ENCODE peak calls at places on chromosomes 12 and 14, in eight cellular contexts. U is neural progenitor cell, L is astrocyte, N is mammary epithelial cell, Y is K562, F is GM23248, A is HCT116, C is keratinocyte. O is an unnamed sample.

GRCh38 chr14:104115131-104115600 is 23.2 kb upstream of the KIF26A start:
- DNase-seq in U (no peak), L (no peak), N (no peak), Y (no peak), F (no peak), A (no peak), C (no peak), O (no peak)

GRCh38 chr14:88248606-88249005 is 74.5 kb downstream of the KCNK10 start:
- DNase-seq in U (no peak), L (peak; percentile 10), N (no peak), Y (no peak), F (peak; percentile 7), A (no peak), C (no peak), O (no peak)

GRCh38 chr12:30753761-30754382 is 879 bp downstream of the CAPRIN2 start:
- DNase-seq in U (peak; percentile 2), L (peak; percentile 41), N (peak; percentile 35), Y (no peak), F (peak; percentile 62), A (no peak), C (no peak), O (peak; percentile 43)

GRCh38 chr12:65596514-65597010 is 227.7 kb upstream of the HMGA2 start:
- DNase-seq in U (no peak), L (no peak), N (peak; percentile 99), Y (no peak), F (peak; percentile 39), A (no peak), C (no peak), O (no peak)

GRCh38 chr12:93375906-93376305 is 1.8 kb upstream of the NUDT4 start:
- DNase-seq in U (no peak), L (no peak), N (no peak), Y (no peak), F (no peak), A (no peak), C (no peak), O (no peak)

GRCh38 chr14:72104011-72104613 is 171.9 kb downstream of the RGS6 start:
- DNase-seq in U (peak; percentile 45), L (no peak), N (no peak), Y (peak; percentile 52), F (peak; percentile 19), A (peak; percentile 3), C (no peak), O (no peak)

GRCh38 chr12:43318002-43318401 is 234.0 kb downstream of the ADAMTS20 start:
- DNase-seq in U (no peak), L (no peak), N (peak; percentile 28), Y (no peak), F (no peak), A (no peak), C (no peak), O (no peak)

GRCh38 chr12:47885012-47885501 is 19.7 kb downstream of the VDR start:
- DNase-seq in U (no peak), L (no peak), N (no peak), Y (peak; percentile 21), F (no peak), A (no peak), C (no peak), O (no peak)

GRCh38 chr14:41916313-41916712 is 309.6 kb downstream of the LRFN5 start:
- DNase-seq in U (no peak), L (no peak), N (no peak), Y (no peak), F (no peak), A (no peak), C (no peak), O (no peak)

GRCh38 chr14:77458249-77458950 is 507 bp downstream of the AHSA1 start:
- DNase-seq in U (peak; percentile 68), L (peak; percentile 23), N (peak; percentile 39), Y (peak; percentile 33), F (peak; percentile 76), A (no peak), C (no peak), O (peak; percentile 16)

GRCh38 chr12:122836027-122836921 is 1.0 kb downstream of the HIP1R start:
- DNase-seq in U (peak; percentile 48), L (no peak), N (peak; percentile 74), Y (peak; percentile 52), F (peak; percentile 78), A (no peak), C (no peak), O (peak; percentile 48)

GRCh38 chr12:96501139-96501741 is 11.9 kb downstream of the CFAP54 start:
- DNase-seq in U (no peak), L (peak; percentile 64), N (peak; percentile 88), Y (peak; percentile 11), F (peak; percentile 78), A (peak; percentile 70), C (no peak), O (peak; percentile 68)

GRCh38 chr12:11014234-11014633 is 8.2 kb downstream of the TAS2R19 start:
- DNase-seq in U (no peak), L (peak; percentile 1), N (no peak), Y (no peak), F (peak; percentile 7), A (no peak), C (no peak), O (peak; percentile 44)

DNA sequence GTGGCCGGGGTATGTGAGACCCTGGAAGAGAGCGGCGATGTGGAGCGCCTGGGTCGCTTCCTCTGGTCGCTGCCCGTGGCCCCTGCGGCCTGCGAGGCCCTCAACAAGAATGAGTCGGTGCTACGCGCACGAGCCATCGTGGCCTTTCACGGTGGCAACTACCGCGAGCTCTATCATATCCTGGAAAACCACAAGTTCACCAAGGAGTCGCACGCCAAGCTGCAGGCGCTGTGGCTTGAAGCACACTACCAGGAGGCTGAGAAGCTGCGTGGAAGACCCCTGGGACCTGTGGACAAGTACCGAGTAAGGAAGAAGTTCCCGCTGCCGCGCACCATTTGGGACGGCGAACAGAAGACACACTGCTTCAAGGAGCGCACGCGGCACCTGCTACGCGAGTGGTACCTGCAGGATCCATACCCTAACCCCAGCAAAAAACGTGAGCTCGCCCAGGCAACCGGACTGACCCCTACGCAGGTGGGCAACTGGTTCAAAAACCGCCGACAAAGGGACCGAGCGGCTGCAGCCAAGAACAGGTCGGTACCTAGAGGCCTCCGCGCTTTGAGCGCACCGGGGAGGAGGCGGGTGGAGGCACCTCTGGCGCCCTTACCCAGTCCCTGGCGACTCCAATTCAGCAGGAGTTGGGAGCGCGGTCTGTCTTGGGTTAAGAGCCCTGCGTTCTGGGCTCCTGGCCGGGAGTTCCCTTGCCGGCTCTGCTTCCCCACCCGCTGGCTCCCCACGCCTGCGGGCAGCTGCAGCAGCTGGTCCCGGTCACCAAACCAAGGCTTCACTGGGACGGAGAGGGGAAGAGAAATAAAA is 700 bp downstream of the SIX6 start:
- DNase-seq in U (peak; percentile 68), L (no peak), N (peak; percentile 24), Y (no peak), F (no peak), A (no peak), C (no peak), O (peak; percentile 29)
- TF ChIP-seq EZH2 in U (peak; percentile 85), L (peak; percentile 88), N (peak; percentile 92), Y (no peak), F (peak; percentile 10), A (no peak), C (peak; percentile 98), O (peak; percentile 94)

GRCh38 chr12:53585726-53586125 is 40.5 kb downstream of the ATF7 start:
- DNase-seq in U (no peak), L (no peak), N (no peak), Y (no peak), F (no peak), A (no peak), C (no peak), O (no peak)

GRCh38 chr12:53589423-53589822 is 36.8 kb downstream of the ATF7 start:
- DNase-seq in U (no peak), L (no peak), N (no peak), Y (no peak), F (no peak), A (no peak), C (no peak), O (no peak)

GRCh38 chr12:53589915-53590314 is 36.3 kb downstream of the ATF7 start:
- DNase-seq in U (no peak), L (no peak), N (no peak), Y (no peak), F (no peak), A (no peak), C (no peak), O (no peak)

GRCh38 chr12:53588155-53588554 is 38.0 kb downstream of the ATF7 start:
- DNase-seq in U (no peak), L (no peak), N (no peak), Y (no peak), F (no peak), A (no peak), C (no peak), O (no peak)

GRCh38 chr12:53586745-53587144 is 39.4 kb downstream of the ATF7 start:
- DNase-seq in U (no peak), L (peak; percentile 65), N (peak; percentile 23), Y (no peak), F (no peak), A (no peak), C (no peak), O (no peak)
- H3K9ac ChIP-seq in U (no peak overlapping the region), L (no peak overlapping the region), N (no peak overlapping the region), Y (no peak overlapping the region), F (no peak overlapping the region), A (no peak overlapping the region), C (no peak overlapping the region), O (no peak overlapping the region)

GRCh38 chr14:89564291-89564957 is 147.4 kb upstream of the FOXN3 start:
- DNase-seq in U (no peak), L (peak; percentile 52), N (no peak), Y (no peak), F (peak; percentile 65), A (no peak), C (no peak), O (peak; percentile 61)

GRCh38 chr14:89566180-89566579 is 149.1 kb upstream of the FOXN3 start:
- DNase-seq in U (no peak), L (no peak), N (no peak), Y (no peak), F (no peak), A (no peak), C (no peak), O (no peak)

GRCh38 chr14:89564999-89565398 is 148.0 kb upstream of the FOXN3 start:
- DNase-seq in U (no peak), L (no peak), N (no peak), Y (no peak), F (no peak), A (no peak), C (no peak), O (no peak)

GRCh38 chr14:89566644-89567411 is 149.8 kb upstream of the FOXN3 start:
- DNase-seq in U (no peak), L (no peak), N (no peak), Y (no peak), F (no peak), A (no peak), C (no peak), O (no peak)

DNA sequence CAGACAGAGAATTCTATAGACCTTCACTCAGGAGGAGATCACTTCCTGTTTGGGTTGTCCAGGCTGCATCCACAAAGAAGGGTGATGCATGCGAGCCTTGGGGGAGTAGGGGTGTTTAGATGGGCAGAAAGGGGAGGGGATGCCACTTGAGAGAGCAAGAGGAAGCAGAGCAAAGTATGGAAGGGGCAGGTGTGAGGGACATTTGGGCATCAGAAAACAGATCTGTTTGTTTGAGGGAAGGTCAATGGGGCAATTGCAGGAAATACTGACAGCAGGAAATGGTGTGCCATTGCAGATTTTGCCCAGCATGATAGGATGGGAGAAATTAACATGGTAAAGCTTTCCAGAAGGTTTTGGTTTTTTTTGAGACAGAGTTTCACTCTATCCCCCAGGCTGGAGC is 146.5 kb upstream of the FOXN3 start:
- DNase-seq in U (no peak), L (no peak), N (no peak), Y (no peak), F (no peak), A (no peak), C (no peak), O (no peak)
- TF ChIP-seq EZH2 in U (no peak), L (no peak), N (no peak), Y (no peak), F (no peak), A (no peak), C (no peak), O (no peak)

GRCh38 chr12:1994429-1995143 is 9.7 kb downstream of the DCP1B start:
- DNase-seq in U (no peak), L (no peak), N (no peak), Y (no peak), F (no peak), A (no peak), C (no peak), O (no peak)
- H3K9ac ChIP-seq in U (no peak overlapping the region), L (no peak overlapping the region), N (no peak overlapping the region), Y (no peak overlapping the region), F (peak overlapping the region; percentile 50), A (no peak overlapping the region), C (no peak overlapping the region), O (no peak overlapping the region)

O was measured in fibroblast of lung.